ENCODE peak calls at places on chromosome 4, in nine cellular contexts. One of them, this sample, is unnamed.

GRCh38 chr4:41256131-41256739 is 493 bp upstream of the UCHL1 start:
- DNase-seq in CD14-positive monocyte: no peak
- DNase-seq in NCI-H2107: no peak
- DNase-seq in H54: peak
- DNase-seq in NCI-H1092: peak
- DNase-seq in ELR: peak
- DNase-seq in caudate nucleus: peak
- DNase-seq in HFF-Myc: no peak
- DNase-seq in ovary: no peak
- DNase-seq in this sample: peak

GRCh38 chr4:25313194-25313895 is 771 bp downstream of the ZCCHC4 start:
- DNase-seq in NCI-H1092: no peak
- DNase-seq in caudate nucleus: no peak
- DNase-seq in ovary: no peak
- DNase-seq in H54: no peak
- DNase-seq in NCI-H2107: no peak
- DNase-seq in ELR: peak
- DNase-seq in HFF-Myc: no peak
- DNase-seq in CD14-positive monocyte: no peak
- DNase-seq in this sample: no peak

GRCh38 chr4:14729605-14730004 is 272.7 kb upstream of the CPEB2 start:
- DNase-seq in CD14-positive monocyte: no peak
- DNase-seq in caudate nucleus: no peak
- DNase-seq in H54: no peak
- DNase-seq in ELR: no peak
- DNase-seq in NCI-H2107: no peak
- DNase-seq in ovary: no peak
- DNase-seq in HFF-Myc: no peak
- DNase-seq in NCI-H1092: no peak
- DNase-seq in this sample: no peak

GRCh38 chr4:41160856-41161255 is 53.5 kb downstream of the APBB2 start:
- DNase-seq in CD14-positive monocyte: no peak
- DNase-seq in ELR: peak
- DNase-seq in NCI-H2107: no peak
- DNase-seq in ovary: no peak
- DNase-seq in caudate nucleus: no peak
- DNase-seq in NCI-H1092: no peak
- DNase-seq in H54: no peak
- DNase-seq in HFF-Myc: no peak
- DNase-seq in this sample: no peak

GRCh38 chr4:30836231-30836630 is 116.1 kb downstream of the PCDH7 start:
- DNase-seq in ELR: no peak
- DNase-seq in caudate nucleus: no peak
- DNase-seq in NCI-H2107: no peak
- DNase-seq in ovary: no peak
- DNase-seq in CD14-positive monocyte: no peak
- DNase-seq in H54: no peak
- DNase-seq in HFF-Myc: no peak
- DNase-seq in NCI-H1092: no peak
- DNase-seq in this sample: no peak

GRCh38 chr4:10032625-10033024 is 11.3 kb upstream of the SLC2A9 start:
- DNase-seq in ovary: no peak
- DNase-seq in caudate nucleus: no peak
- DNase-seq in CD14-positive monocyte: peak
- DNase-seq in HFF-Myc: no peak
- DNase-seq in ELR: peak
- DNase-seq in NCI-H1092: no peak
- DNase-seq in NCI-H2107: no peak
- DNase-seq in H54: peak
- DNase-seq in this sample: peak

GRCh38 chr4:85209161-85209560 is 242.7 kb upstream of the WDFY3 start:
- DNase-seq in NCI-H2107: no peak
- DNase-seq in ovary: no peak
- DNase-seq in CD14-positive monocyte: no peak
- DNase-seq in HFF-Myc: no peak
- DNase-seq in NCI-H1092: no peak
- DNase-seq in caudate nucleus: no peak
- DNase-seq in ELR: peak
- DNase-seq in H54: no peak
- DNase-seq in this sample: peak

GRCh38 chr4:6419452-6420028 is 52.9 kb downstream of the PPP2R2C start:
- DNase-seq in caudate nucleus: peak
- DNase-seq in ELR: no peak
- DNase-seq in ovary: no peak
- DNase-seq in H54: no peak
- DNase-seq in NCI-H2107: no peak
- DNase-seq in NCI-H1092: no peak
- DNase-seq in HFF-Myc: no peak
- DNase-seq in CD14-positive monocyte: no peak
- DNase-seq in this sample: no peak

GRCh38 chr4:85807247-85807915 is 332.4 kb downstream of the ARHGAP24 start:
- DNase-seq in NCI-H1092: no peak
- DNase-seq in H54: no peak
- DNase-seq in CD14-positive monocyte: no peak
- DNase-seq in HFF-Myc: no peak
- DNase-seq in caudate nucleus: no peak
- DNase-seq in NCI-H2107: no peak
- DNase-seq in ovary: no peak
- DNase-seq in ELR: peak
- DNase-seq in this sample: no peak

GRCh38 chr4:17109126-17109525 is 210.7 kb upstream of the LDB2 start:
- DNase-seq in H54: no peak
- DNase-seq in ELR: no peak
- DNase-seq in NCI-H2107: no peak
- DNase-seq in HFF-Myc: no peak
- DNase-seq in NCI-H1092: no peak
- DNase-seq in CD14-positive monocyte: no peak
- DNase-seq in caudate nucleus: no peak
- DNase-seq in ovary: no peak
- DNase-seq in this sample: no peak